ENCODE peak calls at places on chromosomes 12 and 14, in nine cellular contexts. S is activated effector memory CD4-positive, alpha-beta T cell treated with Interleukin-2 at 50 U/mL for 16 hours; X is foreskin melanocyte; A is A549; K is BJ; C is lower leg skin; J is dermis microvascular lymphatic vessel endothelial cell; V is anterior cingulate cortex; Q is H7. R is an unnamed sample.

GRCh38 chr12:66196806-66197205 is 7.8 kb downstream of the IRAK3 start:
- DNase-seq in S (no peak), X (no peak), A (no peak), K (no peak), C (no peak), J (no peak), V (no peak), Q (no peak), R (no peak)

GRCh38 chr14:68146812-68147211 is 327.2 kb downstream of the RAD51B start:
- DNase-seq in S (no peak), X (peak; percentile 90), A (peak; percentile 80), K (peak; percentile 84), C (no peak), J (no peak), V (no peak), Q (no peak), R (peak; percentile 98)

GRCh38 chr12:79366374-79366773 is 324.4 kb downstream of the PAWR start:
- DNase-seq in S (no peak), X (no peak), A (no peak), K (no peak), C (no peak), J (no peak), V (no peak), Q (peak; percentile 22), R (no peak)

GRCh38 chr12:12622418-12622817 is 10.7 kb downstream of the CREBL2 start:
- DNase-seq in S (no peak), X (no peak), A (no peak), K (no peak), C (no peak), J (no peak), V (no peak), Q (no peak), R (no peak)

GRCh38 chr12:531951-532585 is 72.3 kb downstream of the B4GALNT3 start:
- DNase-seq in S (no peak), X (no peak), A (no peak), K (no peak), C (no peak), J (no peak), V (no peak), Q (no peak), R (no peak)

GRCh38 chr12:6608592-6609311 is 1.6 kb upstream of the CHD4 start:
- DNase-seq in S (no peak), X (no peak), A (peak; percentile 58), K (no peak), C (no peak), J (no peak), V (no peak), Q (no peak), R (no peak)

GRCh38 chr14:22007278-22008097 is 333.9 kb upstream of the OR4E1 start:
- DNase-seq in S (no peak), X (no peak), A (no peak), K (no peak), C (no peak), J (no peak), V (no peak), Q (no peak), R (no peak)

GRCh38 chr12:4267904-4268548 is 5.5 kb upstream of the CCND2 start:
- DNase-seq in S (no peak), X (no peak), A (no peak), K (no peak), C (no peak), J (no peak), V (no peak), Q (no peak), R (no peak)

GRCh38 chr12:3777206-3777809 is 24.4 kb upstream of the CRACR2A start:
- DNase-seq in S (no peak), X (no peak), A (peak; percentile 46), K (no peak), C (no peak), J (peak; percentile 60), V (no peak), Q (peak; percentile 65), R (no peak)

R was measured in HFF-Myc.